ENCODE peak calls at places on chromosomes 7 and 10, in ten cellular contexts. Y, C, N, J, R, P, T, U, B and M are unnamed samples.

GRCh38 chr10:104368406-104368805 is 14.8 kb downstream of the CFAP58 start:
- DNase-seq in Y (no peak), P (no peak), J (no peak), R (no peak), T (no peak), B (no peak), U (no peak), C (no peak), N (no peak), M (no peak)

GRCh38 chr7:50632561-50633413 is 67.6 kb upstream of the DDC start:
- DNase-seq in R (peak), J (peak), U (peak), Y (no peak), B (peak), C (no peak), P (peak), T (peak), N (no peak), M (peak)

GRCh38 chr7:151088856-151089699 is 2.8 kb downstream of the AGAP3 start:
- DNase-seq in T (peak), N (no peak), C (peak), P (peak), B (no peak), Y (no peak), R (no peak), U (no peak), J (peak), M (no peak)

GRCh38 chr10:5942471-5942870 is 34.9 kb downstream of the IL15RA start:
- DNase-seq in B (no peak), P (no peak), R (no peak), U (no peak), C (peak), T (no peak), Y (no peak), J (peak), N (no peak), M (no peak)

GRCh38 chr10:99732033-99732912 is at the start of the genes COX15 and CUTC:
- DNase-seq in N (peak), J (peak), C (peak), B (peak), P (peak), Y (peak), U (peak), T (peak), R (peak), M (peak)

GRCh38 chr7:98934267-98934666 is 55.9 kb downstream of the TRRAP start:
- DNase-seq in P (no peak), C (no peak), B (no peak), J (no peak), T (no peak), R (no peak), Y (no peak), U (no peak), N (no peak), M (no peak)

GRCh38 chr7:47792521-47793121 is 155.6 kb downstream of the PKD1L1 start:
- DNase-seq in T (peak), R (no peak), P (no peak), Y (no peak), B (no peak), J (peak), C (no peak), U (no peak), N (no peak), M (no peak)

GRCh38 chr10:80146918-80147317 is 14.4 kb downstream of the PLAC9 start:
- DNase-seq in P (no peak), R (no peak), J (no peak), N (no peak), C (no peak), U (no peak), T (no peak), Y (no peak), B (no peak), M (no peak)

GRCh38 chr10:43898592-43898991 is 249.9 kb upstream of the ZNF32 start:
- DNase-seq in B (no peak), J (no peak), R (no peak), P (no peak), N (no peak), U (no peak), C (no peak), T (no peak), Y (no peak), M (no peak)

GRCh38 chr10:29189272-29189671 is 99.6 kb upstream of the LYZL1 start:
- DNase-seq in T (peak), J (peak), N (no peak), B (no peak), C (peak), P (no peak), R (no peak), Y (no peak), U (no peak), M (no peak)

GRCh38 chr10:29895436-29895835 is 163.9 kb downstream of the JCAD start:
- DNase-seq in C (peak), Y (no peak), J (peak), B (no peak), U (no peak), N (no peak), P (no peak), T (peak), R (no peak), M (no peak)

GRCh38 chr7:148720472-148720871 is 21.8 kb downstream of the CUL1 start:
- DNase-seq in Y (no peak), P (no peak), C (no peak), T (no peak), B (no peak), R (no peak), J (peak), U (no peak), N (no peak), M (no peak)

GRCh38 chr7:17075601-17076000 is 193.8 kb upstream of the AGR3 start:
- DNase-seq in U (no peak), J (no peak), C (no peak), Y (no peak), N (no peak), R (no peak), B (no peak), T (no peak), P (no peak), M (no peak)

GRCh38 chr10:51993475-51993874 is 294.1 kb upstream of the CSTF2T start:
- DNase-seq in N (no peak), T (no peak), Y (no peak), P (no peak), J (no peak), B (no peak), C (no peak), U (no peak), R (no peak), M (no peak)

GRCh38 chr7:5478568-5479045 is 55.0 kb upstream of the TNRC18 start:
- DNase-seq in B (no peak), C (no peak), R (peak), T (no peak), U (no peak), P (no peak), Y (no peak), N (no peak), J (no peak), M (no peak)

GRCh38 chr10:30562787-30563186 is 66.8 kb downstream of the LYZL2 start:
- DNase-seq in P (no peak), C (no peak), R (peak), N (no peak), J (no peak), T (no peak), U (no peak), B (peak), Y (no peak), M (no peak)

GRCh38 chr7:50803359-50804337 is 21.0 kb upstream of the GRB10 start:
- DNase-seq in C (no peak), P (no peak), U (no peak), B (no peak), N (no peak), Y (no peak), R (no peak), J (no peak), T (no peak), M (no peak)

GRCh38 chr7:87354749-87355148 is 9.3 kb downstream of the CROT start:
- DNase-seq in R (no peak), P (no peak), N (no peak), Y (no peak), T (no peak), B (no peak), J (no peak), U (no peak), C (no peak), M (no peak)

GRCh38 chr7:151806204-151806603 is 70.7 kb downstream of the PRKAG2 start:
- DNase-seq in J (no peak), T (peak), N (no peak), C (no peak), B (no peak), U (no peak), P (peak), R (no peak), Y (no peak), M (no peak)

GRCh38 chr10:129541748-129542487 is 74.9 kb downstream of the MGMT start:
- DNase-seq in P (no peak), B (no peak), N (no peak), C (no peak), T (no peak), J (no peak), U (no peak), Y (no peak), R (no peak), M (no peak)

GRCh38 chr7:39356531-39356930 is 209.7 kb upstream of the YAE1 start:
- DNase-seq in Y (no peak), N (no peak), B (no peak), C (no peak), U (no peak), P (no peak), J (no peak), T (no peak), R (no peak), M (no peak)

GRCh38 chr10:31426425-31426824 is 107.4 kb downstream of the ZEB1 start:
- DNase-seq in R (no peak), J (peak), Y (peak), U (no peak), P (no peak), B (no peak), N (no peak), C (no peak), T (peak), M (no peak)

GRCh38 chr10:14459670-14460069 is 128.9 kb upstream of the FRMD4A start:
- DNase-seq in B (no peak), P (no peak), J (no peak), R (no peak), T (peak), U (no peak), N (no peak), C (no peak), Y (no peak), M (no peak)

GRCh38 chr7:73341877-73342276 is 13.9 kb downstream of the FKBP6 start:
- DNase-seq in U (no peak), T (peak), J (peak), R (peak), C (no peak), B (no peak), N (no peak), P (no peak), Y (no peak), M (no peak)